ENCODE peak calls at places on chromosomes 3 and 15, in six cellular contexts. D is GM13976, H is kidney, P is lung, R is putamen, O is HEK293T. S is an unnamed sample.

GRCh38 chr3:50447290-50447840 is 56.1 kb downstream of the CACNA2D2 start:
- DNase-seq in D (no peak), H (no peak), P (peak; percentile 80), R (no peak), O (no peak), S (no peak)

GRCh38 chr3:46892285-46893145 is 15.0 kb downstream of the PTH1R start:
- DNase-seq in D (no peak), H (peak; percentile 96), P (peak; percentile 85), R (peak; percentile 39), O (no peak), S (no peak)

GRCh38 chr15:31263751-31264533 is 62.7 kb upstream of the KLF13 start:
- DNase-seq in D (no peak), H (peak; percentile 93), P (peak; percentile 86), R (peak; percentile 50), O (no peak), S (peak; percentile 67)

GRCh38 chr15:88749699-88750098 is 53.5 kb upstream of the ACAN start:
- DNase-seq in D (no peak), H (no peak), P (no peak), R (no peak), O (no peak), S (no peak)

GRCh38 chr3:125054436-125055164 is 1.2 kb downstream of the HEG1 start:
- DNase-seq in D (peak; percentile 71), H (no peak), P (no peak), R (no peak), O (no peak), S (peak; percentile 45)

GRCh38 chr3:124582621-124583437 is 147.4 kb upstream of the UMPS start:
- DNase-seq in D (no peak), H (no peak), P (no peak), R (no peak), O (no peak), S (no peak)

GRCh38 chr3:160183375-160184076 is 41.7 kb upstream of the C3orf80 start:
- DNase-seq in D (no peak), H (no peak), P (no peak), R (peak; percentile 3), O (no peak), S (no peak)

GRCh38 chr3:150457996-150458395 is 49.9 kb downstream of the TSC22D2 start:
- DNase-seq in D (no peak), H (no peak), P (no peak), R (no peak), O (no peak), S (no peak)

GRCh38 chr3:72042397-72043211 is 257.7 kb upstream of the PROK2 start:
- DNase-seq in D (no peak), H (peak; percentile 77), P (no peak), R (no peak), O (no peak), S (no peak)

GRCh38 chr3:20905210-20905805 is 719.3 kb upstream of the SGO1 start:
- DNase-seq in D (no peak), H (no peak), P (no peak), R (no peak), O (no peak), S (no peak)

GRCh38 chr3:55690746-55691540 is 203.8 kb upstream of the WNT5A start:
- DNase-seq in D (peak; percentile 38), H (no peak), P (peak; percentile 52), R (no peak), O (peak; percentile 36), S (peak; percentile 55)

GRCh38 chr15:51382787-51383186 is 41.3 kb downstream of the GLDN start:
- DNase-seq in D (peak; percentile 58), H (no peak), P (no peak), R (no peak), O (peak; percentile 53), S (no peak)

GRCh38 chr15:96345560-96346389 is 15.3 kb downstream of the NR2F2 start:
- DNase-seq in D (peak; percentile 79), H (peak; percentile 96), P (peak; percentile 68), R (peak; percentile 64), O (peak; percentile 67), S (no peak)

GRCh38 chr15:91664224-91664836 is 189.2 kb upstream of the SLCO3A1 start:
- DNase-seq in D (no peak), H (no peak), P (no peak), R (peak; percentile 52), O (no peak), S (no peak)

GRCh38 chr3:139659511-139659910 is 18.3 kb downstream of the NMNAT3 start:
- DNase-seq in D (no peak), H (no peak), P (no peak), R (no peak), O (no peak), S (no peak)

GRCh38 chr3:197456271-197457091 is 99.3 kb downstream of the BDH1 start:
- DNase-seq in D (peak; percentile 78), H (peak; percentile 97), P (peak; percentile 87), R (peak; percentile 82), O (peak; percentile 22), S (no peak)

GRCh38 chr3:12629560-12629959 is 34.4 kb downstream of the RAF1 start:
- DNase-seq in D (no peak), H (no peak), P (no peak), R (no peak), O (no peak), S (no peak)

GRCh38 chr3:133125171-133125570 is 87.0 kb downstream of the TMEM108 start:
- DNase-seq in D (no peak), H (no peak), P (no peak), R (no peak), O (no peak), S (no peak)

GRCh38 chr3:58237238-58237939 is at the start of gene ABHD6:
- DNase-seq in D (peak; percentile 92), H (peak; percentile 92), P (peak; percentile 76), R (peak; percentile 80), O (peak; percentile 88), S (no peak)

GRCh38 chr3:11917051-11917450 is 70.4 kb upstream of the TAMM41 start:
- DNase-seq in D (no peak), H (no peak), P (no peak), R (no peak), O (no peak), S (no peak)

GRCh38 chr15:74964794-74965193 is 8.2 kb upstream of the RPP25 start:
- DNase-seq in D (no peak), H (peak; percentile 18), P (no peak), R (no peak), O (no peak), S (no peak)

GRCh38 chr3:42572278-42572677 is 9.5 kb downstream of the SEC22C start:
- DNase-seq in D (peak; percentile 32), H (no peak), P (no peak), R (peak; percentile 20), O (peak; percentile 67), S (no peak)

GRCh38 chr15:69808756-69809155 is 289.0 kb downstream of the TLE3 start:
- DNase-seq in D (no peak), H (no peak), P (peak; percentile 40), R (no peak), O (no peak), S (no peak)

S was measured in GM12864.